ENCODE peak calls at places on chromosomes 12 and 14, in eight cellular contexts. One of them, this sample, is unnamed.

GRCh38 chr14:69948311-69948710 is 69.1 kb downstream of the SMOC1 start:
- DNase-seq in tibial artery: no peak
- DNase-seq in GM13977: no peak
- DNase-seq in endothelial cell: no peak
- DNase-seq in ovary: no peak
- DNase-seq in HFFc6: no peak
- DNase-seq in fibroblast of mammary gland: no peak
- DNase-seq in RWPE1: no peak
- DNase-seq in this sample: no peak

GRCh38 chr14:87896393-87897380 is 96.3 kb downstream of the GALC start:
- DNase-seq in RWPE1: peak; percentile 46
- DNase-seq in GM13977: peak; percentile 24
- DNase-seq in fibroblast of mammary gland: peak; percentile 73
- DNase-seq in endothelial cell: peak; percentile 19
- DNase-seq in tibial artery: no peak
- DNase-seq in HFFc6: peak; percentile 47
- DNase-seq in ovary: no peak
- DNase-seq in this sample: no peak

GRCh38 chr12:109888179-109889020 is 8.1 kb upstream of the GLTP start:
- DNase-seq in endothelial cell: no peak
- DNase-seq in ovary: no peak
- DNase-seq in RWPE1: peak; percentile 89
- DNase-seq in tibial artery: peak; percentile 30
- DNase-seq in fibroblast of mammary gland: peak; percentile 98
- DNase-seq in HFFc6: peak; percentile 99
- DNase-seq in GM13977: no peak
- DNase-seq in this sample: no peak

GRCh38 chr12:110762891-110763290 is 20.2 kb upstream of the PPP1CC start:
- DNase-seq in GM13977: no peak
- DNase-seq in RWPE1: no peak
- DNase-seq in endothelial cell: no peak
- DNase-seq in ovary: no peak
- DNase-seq in HFFc6: no peak
- DNase-seq in fibroblast of mammary gland: no peak
- DNase-seq in tibial artery: no peak
- DNase-seq in this sample: no peak

GRCh38 chr12:59164991-59165718 is 244.9 kb upstream of the LRIG3 start:
- DNase-seq in HFFc6: peak; percentile 55
- DNase-seq in endothelial cell: no peak
- DNase-seq in ovary: no peak
- DNase-seq in fibroblast of mammary gland: peak; percentile 63
- DNase-seq in GM13977: no peak
- DNase-seq in RWPE1: peak; percentile 11
- DNase-seq in tibial artery: no peak
- DNase-seq in this sample: no peak

GRCh38 chr12:76883826-76884225 is 5.0 kb upstream of the CSRP2 start:
- DNase-seq in GM13977: no peak
- DNase-seq in HFFc6: peak; percentile 11
- DNase-seq in RWPE1: no peak
- DNase-seq in ovary: peak; percentile 27
- DNase-seq in fibroblast of mammary gland: peak; percentile 78
- DNase-seq in tibial artery: no peak
- DNase-seq in endothelial cell: no peak
- DNase-seq in this sample: no peak

GRCh38 chr12:123914726-123915345 is 57.8 kb downstream of the CCDC92 start:
- DNase-seq in GM13977: no peak
- DNase-seq in endothelial cell: no peak
- DNase-seq in ovary: no peak
- DNase-seq in HFFc6: no peak
- DNase-seq in tibial artery: no peak
- DNase-seq in fibroblast of mammary gland: no peak
- DNase-seq in RWPE1: no peak
- DNase-seq in this sample: no peak

GRCh38 chr14:91372680-91373495 is 44.7 kb downstream of the CCDC88C start:
- DNase-seq in fibroblast of mammary gland: no peak
- DNase-seq in GM13977: peak; percentile 47
- DNase-seq in tibial artery: no peak
- DNase-seq in endothelial cell: no peak
- DNase-seq in RWPE1: no peak
- DNase-seq in HFFc6: no peak
- DNase-seq in ovary: no peak
- DNase-seq in this sample: peak; percentile 77

GRCh38 chr12:67754933-67755697 is 106.6 kb downstream of the DYRK2 start:
- DNase-seq in GM13977: no peak
- DNase-seq in ovary: no peak
- DNase-seq in fibroblast of mammary gland: no peak
- DNase-seq in tibial artery: no peak
- DNase-seq in endothelial cell: no peak
- DNase-seq in HFFc6: no peak
- DNase-seq in RWPE1: no peak
- DNase-seq in this sample: no peak

GRCh38 chr14:70808023-70808401 is 1.3 kb downstream of the MAP3K9 start:
- DNase-seq in ovary: no peak
- DNase-seq in GM13977: peak; percentile 71
- DNase-seq in fibroblast of mammary gland: no peak
- DNase-seq in HFFc6: no peak
- DNase-seq in endothelial cell: peak; percentile 14
- DNase-seq in tibial artery: no peak
- DNase-seq in RWPE1: no peak
- DNase-seq in this sample: peak; percentile 71

GRCh38 chr12:116980083-116980482 is 69.3 kb downstream of the FBXW8 start:
- DNase-seq in endothelial cell: no peak
- DNase-seq in HFFc6: no peak
- DNase-seq in tibial artery: no peak
- DNase-seq in GM13977: no peak
- DNase-seq in ovary: no peak
- DNase-seq in RWPE1: no peak
- DNase-seq in fibroblast of mammary gland: no peak
- DNase-seq in this sample: no peak

GRCh38 chr12:64088431-64089349 is 133.4 kb downstream of the KICS2 start:
- DNase-seq in endothelial cell: peak; percentile 27
- DNase-seq in GM13977: no peak
- DNase-seq in HFFc6: peak; percentile 93
- DNase-seq in RWPE1: peak; percentile 91
- DNase-seq in tibial artery: peak; percentile 74
- DNase-seq in fibroblast of mammary gland: peak; percentile 97
- DNase-seq in ovary: peak; percentile 46
- DNase-seq in this sample: no peak

GRCh38 chr12:22361785-22362184 is 27.3 kb upstream of the ST8SIA1 start:
- DNase-seq in GM13977: no peak
- DNase-seq in fibroblast of mammary gland: no peak
- DNase-seq in HFFc6: no peak
- DNase-seq in RWPE1: no peak
- DNase-seq in ovary: no peak
- DNase-seq in endothelial cell: no peak
- DNase-seq in tibial artery: no peak
- DNase-seq in this sample: no peak

GRCh38 chr12:66962316-66962715 is 283.4 kb upstream of the GRIP1 start:
- DNase-seq in ovary: no peak
- DNase-seq in GM13977: no peak
- DNase-seq in HFFc6: no peak
- DNase-seq in fibroblast of mammary gland: no peak
- DNase-seq in tibial artery: no peak
- DNase-seq in RWPE1: no peak
- DNase-seq in endothelial cell: no peak
- DNase-seq in this sample: no peak

GRCh38 chr12:42255221-42255874 is 17.3 kb upstream of the YAF2 start:
- DNase-seq in HFFc6: no peak
- DNase-seq in ovary: no peak
- DNase-seq in fibroblast of mammary gland: no peak
- DNase-seq in endothelial cell: no peak
- DNase-seq in GM13977: no peak
- DNase-seq in tibial artery: no peak
- DNase-seq in RWPE1: no peak
- DNase-seq in this sample: no peak
- TF ChIP-seq CTCF in HFFc6: no peak
- TF ChIP-seq CTCF in ovary: no peak
- TF ChIP-seq CTCF in fibroblast of mammary gland: no peak
- TF ChIP-seq CTCF in endothelial cell: no peak
- TF ChIP-seq CTCF in GM13977: no peak
- TF ChIP-seq CTCF in tibial artery: no peak
- TF ChIP-seq CTCF in RWPE1: no peak
- TF ChIP-seq CTCF in this sample: no peak

GRCh38 chr12:99722690-99723486 is 75.3 kb downstream of the GARIN6 start:
- DNase-seq in HFFc6: no peak
- DNase-seq in GM13977: no peak
- DNase-seq in fibroblast of mammary gland: no peak
- DNase-seq in endothelial cell: no peak
- DNase-seq in RWPE1: no peak
- DNase-seq in ovary: no peak
- DNase-seq in tibial artery: no peak
- DNase-seq in this sample: no peak
- TF ChIP-seq CTCF in HFFc6: no peak
- TF ChIP-seq CTCF in GM13977: no peak
- TF ChIP-seq CTCF in fibroblast of mammary gland: no peak
- TF ChIP-seq CTCF in endothelial cell: no peak
- TF ChIP-seq CTCF in RWPE1: no peak
- TF ChIP-seq CTCF in ovary: no peak
- TF ChIP-seq CTCF in tibial artery: no peak
- TF ChIP-seq CTCF in this sample: no peak

GRCh38 chr12:121400332-121401139 is 618 bp downstream of the RNF34 start:
- DNase-seq in ovary: no peak
- DNase-seq in endothelial cell: no peak
- DNase-seq in HFFc6: peak; percentile 18
- DNase-seq in fibroblast of mammary gland: peak; percentile 50
- DNase-seq in GM13977: peak; percentile 70
- DNase-seq in tibial artery: peak; percentile 23
- DNase-seq in RWPE1: peak; percentile 62
- DNase-seq in this sample: peak; percentile 50
- TF ChIP-seq CTCF in ovary: no peak
- TF ChIP-seq CTCF in endothelial cell: no peak
- TF ChIP-seq CTCF in HFFc6: peak; percentile 29
- TF ChIP-seq CTCF in fibroblast of mammary gland: no peak
- TF ChIP-seq CTCF in GM13977: no peak
- TF ChIP-seq CTCF in tibial artery: no peak
- TF ChIP-seq CTCF in RWPE1: no peak
- TF ChIP-seq CTCF in this sample: no peak

DNA sequence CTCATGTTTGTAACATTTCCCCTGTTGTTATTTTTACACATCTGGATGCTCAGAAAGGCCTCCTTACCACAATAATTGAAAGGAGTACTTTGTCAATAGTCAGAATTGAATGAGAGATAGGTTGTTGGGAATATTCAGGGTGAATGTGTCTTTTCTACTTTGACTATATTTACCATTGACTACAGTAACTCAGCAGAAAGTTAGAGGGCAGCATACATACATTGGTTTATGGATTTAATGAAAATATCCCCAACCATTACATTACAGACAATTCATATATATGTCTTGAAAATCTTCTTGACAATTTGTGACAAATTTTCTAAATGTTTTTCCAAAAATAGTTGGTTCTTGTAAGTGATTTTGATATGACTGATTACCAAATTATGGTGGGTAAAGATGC is 97.7 kb downstream of the NTS start:
- DNase-seq in GM13977: no peak
- DNase-seq in HFFc6: no peak
- DNase-seq in RWPE1: no peak
- DNase-seq in endothelial cell: no peak
- DNase-seq in ovary: no peak
- DNase-seq in fibroblast of mammary gland: no peak
- DNase-seq in tibial artery: no peak
- DNase-seq in this sample: no peak
- TF ChIP-seq CTCF in GM13977: no peak
- TF ChIP-seq CTCF in HFFc6: no peak
- TF ChIP-seq CTCF in RWPE1: no peak
- TF ChIP-seq CTCF in endothelial cell: no peak
- TF ChIP-seq CTCF in ovary: no peak
- TF ChIP-seq CTCF in fibroblast of mammary gland: peak; percentile 13
- TF ChIP-seq CTCF in tibial artery: no peak
- TF ChIP-seq CTCF in this sample: no peak

GRCh38 chr12:27650011-27650410 is 46.2 kb upstream of the REP15 start:
- DNase-seq in GM13977: no peak
- DNase-seq in ovary: no peak
- DNase-seq in fibroblast of mammary gland: no peak
- DNase-seq in tibial artery: no peak
- DNase-seq in endothelial cell: no peak
- DNase-seq in RWPE1: no peak
- DNase-seq in HFFc6: no peak
- DNase-seq in this sample: no peak

GRCh38 chr12:27651201-27651600 is 45.0 kb upstream of the REP15 start:
- DNase-seq in ovary: no peak
- DNase-seq in GM13977: no peak
- DNase-seq in fibroblast of mammary gland: peak; percentile 46
- DNase-seq in endothelial cell: no peak
- DNase-seq in RWPE1: no peak
- DNase-seq in HFFc6: peak; percentile 2
- DNase-seq in tibial artery: no peak
- DNase-seq in this sample: no peak

GRCh38 chr12:27645671-27646070 is 50.6 kb upstream of the REP15 start:
- DNase-seq in RWPE1: no peak
- DNase-seq in ovary: no peak
- DNase-seq in tibial artery: no peak
- DNase-seq in endothelial cell: no peak
- DNase-seq in GM13977: no peak
- DNase-seq in HFFc6: no peak
- DNase-seq in fibroblast of mammary gland: no peak
- DNase-seq in this sample: no peak

GRCh38 chr12:27644446-27644845 is 51.8 kb upstream of the REP15 start:
- DNase-seq in tibial artery: no peak
- DNase-seq in fibroblast of mammary gland: peak; percentile 72
- DNase-seq in GM13977: no peak
- DNase-seq in HFFc6: no peak
- DNase-seq in endothelial cell: no peak
- DNase-seq in ovary: no peak
- DNase-seq in RWPE1: no peak
- DNase-seq in this sample: no peak

DNA sequence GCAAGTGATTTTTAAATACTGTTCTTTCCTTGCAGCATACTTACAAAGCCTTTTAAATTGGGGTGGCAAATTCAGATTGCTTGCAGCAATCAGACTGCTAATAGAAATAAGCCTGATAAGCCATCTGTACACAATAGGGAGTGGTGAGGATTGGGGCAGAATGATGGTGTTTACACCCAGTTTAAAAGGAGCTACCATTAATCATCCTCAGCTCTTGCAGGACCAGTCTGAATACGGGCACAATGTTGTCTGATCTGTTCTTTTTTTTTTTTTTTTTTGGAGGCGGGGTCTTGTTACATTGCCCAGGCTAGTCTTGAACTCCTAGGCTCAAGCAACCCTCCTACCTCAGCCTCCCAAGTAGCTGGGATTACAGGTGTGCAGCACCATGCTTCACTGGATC is 50.1 kb upstream of the REP15 start:
- DNase-seq in RWPE1: no peak
- DNase-seq in endothelial cell: no peak
- DNase-seq in tibial artery: no peak
- DNase-seq in GM13977: no peak
- DNase-seq in HFFc6: no peak
- DNase-seq in fibroblast of mammary gland: no peak
- DNase-seq in ovary: no peak
- DNase-seq in this sample: no peak
- TF ChIP-seq CTCF in RWPE1: no peak
- TF ChIP-seq CTCF in endothelial cell: no peak
- TF ChIP-seq CTCF in tibial artery: no peak
- TF ChIP-seq CTCF in GM13977: no peak
- TF ChIP-seq CTCF in HFFc6: no peak
- TF ChIP-seq CTCF in fibroblast of mammary gland: no peak
- TF ChIP-seq CTCF in ovary: no peak
- TF ChIP-seq CTCF in this sample: no peak

DNA sequence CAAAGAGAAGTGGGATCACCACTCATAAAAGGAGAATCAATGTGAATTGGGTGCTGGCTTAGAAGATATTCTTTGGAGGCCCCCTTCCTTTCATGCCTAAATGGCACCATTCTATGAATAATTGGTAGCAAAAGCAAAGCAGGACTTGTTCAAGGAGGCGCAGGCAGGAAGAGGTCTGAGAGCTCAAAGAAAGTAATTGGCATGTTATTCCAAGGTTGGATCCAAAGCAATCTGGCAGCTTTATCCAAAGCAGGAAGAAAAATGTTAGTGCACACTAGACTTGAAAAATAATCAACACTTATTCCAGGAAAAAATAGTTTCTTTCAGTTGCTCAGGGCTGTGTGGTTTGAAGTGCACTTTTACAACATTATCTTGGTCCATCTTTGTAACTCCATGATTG is 326.4 kb downstream of the NUAK1 start:
- DNase-seq in tibial artery: no peak
- DNase-seq in RWPE1: no peak
- DNase-seq in fibroblast of mammary gland: no peak
- DNase-seq in HFFc6: no peak
- DNase-seq in GM13977: no peak
- DNase-seq in endothelial cell: no peak
- DNase-seq in ovary: no peak
- DNase-seq in this sample: no peak
- TF ChIP-seq CTCF in tibial artery: no peak
- TF ChIP-seq CTCF in RWPE1: no peak
- TF ChIP-seq CTCF in fibroblast of mammary gland: no peak
- TF ChIP-seq CTCF in HFFc6: no peak
- TF ChIP-seq CTCF in GM13977: no peak
- TF ChIP-seq CTCF in endothelial cell: no peak
- TF ChIP-seq CTCF in ovary: no peak
- TF ChIP-seq CTCF in this sample: no peak

This sample was measured in DND-41.